ENCODE peak calls at places on chromosomes 13 and 19, in six cellular contexts. G, V, Q, A, J and E are unnamed samples.

GRCh38 chr13:76223565-76223964 is 587.4 kb downstream of the LMO7 start:
- DNase-seq in Q (peak), G (no peak), V (no peak), A (no peak), J (no peak), E (no peak)

GRCh38 chr19:10288662-10289166 is 1.0 kb upstream of the ICAM5 start:
- DNase-seq in A (no peak), J (no peak), V (peak), G (no peak), Q (peak), E (peak)

GRCh38 chr13:44972956-44973581 is 16.2 kb downstream of the NUFIP1 start:
- DNase-seq in J (no peak), A (no peak), Q (no peak), G (no peak), V (peak), E (peak)

GRCh38 chr13:70623260-70623659 is 515.0 kb upstream of the KLHL1 start:
- DNase-seq in A (no peak), V (peak), Q (peak), J (no peak), G (no peak), E (peak)

GRCh38 chr13:75931116-75931515 is 295.0 kb downstream of the LMO7 start:
- DNase-seq in G (no peak), V (peak), J (no peak), Q (no peak), A (no peak), E (no peak)

GRCh38 chr13:37806666-37807065 is 62.9 kb downstream of the TRPC4 start:
- DNase-seq in Q (no peak), A (no peak), J (no peak), G (no peak), V (no peak), E (no peak)

GRCh38 chr13:28559636-28560259 is 64.8 kb upstream of the FLT1 start:
- DNase-seq in A (no peak), Q (no peak), G (no peak), V (no peak), J (no peak), E (no peak)

GRCh38 chr19:40598121-40598917 is 2.9 kb upstream of the LTBP4 start:
- DNase-seq in Q (peak), G (peak), A (peak), J (peak), V (peak), E (peak)

GRCh38 chr19:48390188-48391099 is 907 bp downstream of the KDELR1 start:
- DNase-seq in A (peak), Q (peak), V (peak), G (peak), J (peak), E (peak)

GRCh38 chr19:38721977-38722773 is 22.1 kb downstream of the CAPN12 start:
- DNase-seq in A (no peak), V (no peak), Q (no peak), J (peak), G (no peak), E (no peak)

GRCh38 chr19:41206926-41207750 is 11.9 kb upstream of the AXL start:
- DNase-seq in G (peak), A (no peak), V (no peak), Q (no peak), J (peak), E (peak)

GRCh38 chr19:39409886-39410619 is 2.4 kb upstream of the PLEKHG2 start:
- DNase-seq in Q (peak), J (peak), G (peak), A (no peak), V (no peak), E (peak)

GRCh38 chr19:1037553-1038115 is 2.3 kb upstream of the ABCA7 start:
- DNase-seq in V (no peak), G (peak), A (no peak), J (no peak), Q (peak), E (no peak)

GRCh38 chr19:18433039-18433691 is 4.8 kb downstream of the ISYNA1 start:
- DNase-seq in A (no peak), J (no peak), G (no peak), Q (peak), V (no peak), E (no peak)

GRCh38 chr13:79530270-79530669 is 49.3 kb downstream of the NDFIP2 start:
- DNase-seq in Q (no peak), V (no peak), J (no peak), G (no peak), A (no peak), E (no peak)

GRCh38 chr19:58582985-58583384 is 9.8 kb upstream of the MZF1 start:
- DNase-seq in V (no peak), Q (no peak), A (no peak), J (no peak), G (no peak), E (no peak)

GRCh38 chr19:1602091-1602707 is 3.1 kb downstream of the UQCR11 start:
- DNase-seq in J (no peak), V (no peak), A (no peak), G (no peak), Q (no peak), E (no peak)

GRCh38 chr13:20401958-20402856 is 123.5 kb downstream of the CRYL1 start:
- DNase-seq in V (peak), A (no peak), G (no peak), Q (no peak), J (peak), E (peak)

GRCh38 chr13:70380809-70381208 is 272.6 kb upstream of the KLHL1 start:
- DNase-seq in J (no peak), G (no peak), A (no peak), Q (no peak), V (no peak), E (no peak)

GRCh38 chr19:36939153-36939552 is 23.0 kb downstream of the ZNF568 start:
- DNase-seq in J (no peak), A (no peak), V (no peak), G (no peak), Q (no peak), E (peak)

GRCh38 chr19:6021878-6022569 is 44.1 kb upstream of the RANBP3 start:
- DNase-seq in V (peak), J (peak), G (peak), Q (peak), A (peak), E (peak)

GRCh38 chr19:10270616-10271394 is at the start of gene ICAM1:
- DNase-seq in J (peak), A (no peak), V (peak), G (peak), Q (peak), E (peak)

GRCh38 chr13:45086484-45086883 is 33.8 kb upstream of the GTF2F2 start:
- DNase-seq in A (no peak), Q (no peak), J (no peak), V (peak), G (no peak), E (peak)

GRCh38 chr13:99086149-99086868 is 108.4 kb upstream of the DOCK9 start:
- DNase-seq in Q (peak), V (peak), J (peak), G (peak), A (peak), E (peak)

GRCh38 chr19:28184997-28185396 is 1028.0 kb downstream of the UQCRFS1 start:
- DNase-seq in A (no peak), G (no peak), J (no peak), Q (no peak), V (no peak), E (peak)

GRCh38 chr13:98033277-98034247 is 80.1 kb downstream of the IPO5 start:
- DNase-seq in J (no peak), G (no peak), Q (peak), A (no peak), V (peak), E (peak)

GRCh38 chr19:36040495-36040894 is 7.8 kb upstream of the CLIP3 start:
- DNase-seq in V (no peak), G (no peak), Q (no peak), A (no peak), J (no peak), E (no peak)